ENCODE peak calls at places on chromosomes 3 and 15, in seven cellular contexts. D is colonic mucosa; I is CD8-positive, alpha-beta memory T cell; Y is right atrium auricular region; Q is Peyer's patch; O is GM12878; L is GM23248. Z is an unnamed sample. For H3K4me1, the result is how much of the 10 kb centered on the place peaks cover.

GRCh38 chr3:189563841-189564563 is 67.2 kb upstream of the TP63 start:
- DNase-seq in D (no peak), I (no peak), Y (no peak), Q (no peak), O (peak), L (peak), Z (no peak)

GRCh38 chr15:66931768-66932633 is 133.4 kb upstream of the SMAD3 start:
- DNase-seq in D (peak), I (no peak), Y (no peak), Q (peak), O (no peak), L (peak), Z (no peak)

GRCh38 chr15:76803049-76803571 is 102.0 kb downstream of the SCAPER start:
- DNase-seq in D (no peak), I (no peak), Y (no peak), Q (no peak), O (no peak), L (no peak), Z (no peak)

GRCh38 chr3:59836525-59836924 is 786.7 kb upstream of the CFAP20DC start:
- DNase-seq in D (no peak), I (no peak), Y (no peak), Q (no peak), O (no peak), L (no peak), Z (no peak)

GRCh38 chr3:46675843-46676567 is 17.5 kb downstream of the ALS2CL start:
- DNase-seq in D (no peak), I (no peak), Y (no peak), Q (no peak), O (no peak), L (peak), Z (no peak)

GRCh38 chr3:69986419-69986818 is 13.1 kb upstream of the SAMMSON start:
- DNase-seq in D (no peak), I (no peak), Y (no peak), Q (no peak), O (no peak), L (no peak), Z (no peak)

GRCh38 chr15:29451201-29451781 is 181.7 kb upstream of the NSMCE3 start:
- DNase-seq in D (no peak), I (no peak), Y (no peak), Q (no peak), O (no peak), L (no peak), Z (no peak)

GRCh38 chr3:72997421-72997961 is 880 bp downstream of the PPP4R2 start:
- DNase-seq in D (peak), I (peak), Y (no peak), Q (peak), O (no peak), L (peak), Z (no peak)

GRCh38 chr3:71088019-71088711 is 495.4 kb downstream of the FOXP1 start:
- DNase-seq in D (no peak), I (no peak), Y (no peak), Q (no peak), O (no peak), L (no peak), Z (no peak)

GRCh38 chr3:111979689-111980025 is 831 bp downstream of the ABHD10 start:
- DNase-seq in D (no peak), I (peak), Y (no peak), Q (no peak), O (no peak), L (peak), Z (no peak)

GRCh38 chr15:38308797-38309196 is 56.2 kb downstream of the SPRED1 start:
- DNase-seq in D (no peak), I (no peak), Y (no peak), Q (no peak), O (peak), L (no peak), Z (no peak)

GRCh38 chr15:70505971-70506887 is 257.1 kb downstream of the UACA start:
- DNase-seq in D (no peak), I (no peak), Y (no peak), Q (no peak), O (no peak), L (no peak), Z (no peak)

GRCh38 chr3:18499256-18499655 is 74.1 kb upstream of the SATB1 start:
- DNase-seq in D (no peak), I (peak), Y (no peak), Q (peak), O (peak), L (no peak), Z (no peak)

GRCh38 chr3:6791161-6791560 is 69.8 kb upstream of the GRM7 start:
- DNase-seq in D (no peak), I (no peak), Y (no peak), Q (no peak), O (no peak), L (no peak), Z (no peak)

GRCh38 chr3:153906366-153906765 is 214.8 kb upstream of the ARHGEF26 start:
- DNase-seq in D (no peak), I (no peak), Y (no peak), Q (no peak), O (no peak), L (no peak), Z (no peak)

GRCh38 chr3:52352566-52352965 is 36.4 kb downstream of the DNAH1 start:
- DNase-seq in D (no peak), I (no peak), Y (no peak), Q (no peak), O (no peak), L (no peak), Z (no peak)

GRCh38 chr3:51696954-51697353 is 9.9 kb upstream of the GRM2 start:
- DNase-seq in D (no peak), I (no peak), Y (no peak), Q (no peak), O (no peak), L (no peak), Z (no peak)

GRCh38 chr3:23589586-23589985 is 216.2 kb upstream of the UBE2E1 start:
- DNase-seq in D (no peak), I (no peak), Y (no peak), Q (no peak), O (no peak), L (no peak), Z (peak)

GRCh38 chr15:26838742-26839460 is 28.0 kb upstream of the GABRA5 start:
- DNase-seq in D (no peak), I (no peak), Y (no peak), Q (no peak), O (no peak), L (peak), Z (no peak)

GRCh38 chr3:106130384-106131084 is 261.7 kb upstream of the CBLB start:
- DNase-seq in D (no peak), I (no peak), Y (no peak), Q (no peak), O (no peak), L (peak), Z (no peak)

GRCh38 chr15:43187544-43188155 is 2.4 kb downstream of the CCNDBP1 start:
- DNase-seq in D (no peak), I (peak), Y (no peak), Q (no peak), O (no peak), L (peak), Z (no peak)

GRCh38 chr3:170768334-170768801 is 101.6 kb downstream of the RPL22L1 start:
- DNase-seq in D (no peak), I (no peak), Y (no peak), Q (no peak), O (no peak), L (peak), Z (no peak)
- H3K4me1 ChIP-seq in D (under half), I (under half), Y (under half), Q (under half), O (under half), L (under half), Z (under half)

DNA sequence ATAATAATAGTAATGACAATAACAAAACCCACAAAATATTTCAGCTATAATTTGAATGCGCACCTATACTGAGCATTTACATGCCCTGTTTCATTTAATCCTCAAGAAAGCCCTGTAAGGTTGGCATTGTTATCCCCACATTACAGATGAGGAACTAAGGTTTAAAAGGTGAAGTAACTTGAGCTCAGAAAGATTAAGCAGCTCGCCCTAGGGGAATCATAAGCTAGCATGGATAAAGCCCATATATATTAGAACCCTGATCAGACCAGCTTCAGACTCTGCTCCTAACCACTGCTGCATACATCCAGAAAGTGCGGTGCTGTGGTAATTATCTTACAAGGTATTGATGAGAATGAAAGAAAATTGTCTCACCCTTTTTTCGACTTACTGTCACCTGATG is 141.1 kb upstream of the CGNL1 start:
- DNase-seq in D (no peak), I (no peak), Y (no peak), Q (no peak), O (no peak), L (no peak), Z (no peak)
- H3K4me1 ChIP-seq in D (under half), I (under half), Y (under half), Q (under half), O (under half), L (under half), Z (under half)

DNA sequence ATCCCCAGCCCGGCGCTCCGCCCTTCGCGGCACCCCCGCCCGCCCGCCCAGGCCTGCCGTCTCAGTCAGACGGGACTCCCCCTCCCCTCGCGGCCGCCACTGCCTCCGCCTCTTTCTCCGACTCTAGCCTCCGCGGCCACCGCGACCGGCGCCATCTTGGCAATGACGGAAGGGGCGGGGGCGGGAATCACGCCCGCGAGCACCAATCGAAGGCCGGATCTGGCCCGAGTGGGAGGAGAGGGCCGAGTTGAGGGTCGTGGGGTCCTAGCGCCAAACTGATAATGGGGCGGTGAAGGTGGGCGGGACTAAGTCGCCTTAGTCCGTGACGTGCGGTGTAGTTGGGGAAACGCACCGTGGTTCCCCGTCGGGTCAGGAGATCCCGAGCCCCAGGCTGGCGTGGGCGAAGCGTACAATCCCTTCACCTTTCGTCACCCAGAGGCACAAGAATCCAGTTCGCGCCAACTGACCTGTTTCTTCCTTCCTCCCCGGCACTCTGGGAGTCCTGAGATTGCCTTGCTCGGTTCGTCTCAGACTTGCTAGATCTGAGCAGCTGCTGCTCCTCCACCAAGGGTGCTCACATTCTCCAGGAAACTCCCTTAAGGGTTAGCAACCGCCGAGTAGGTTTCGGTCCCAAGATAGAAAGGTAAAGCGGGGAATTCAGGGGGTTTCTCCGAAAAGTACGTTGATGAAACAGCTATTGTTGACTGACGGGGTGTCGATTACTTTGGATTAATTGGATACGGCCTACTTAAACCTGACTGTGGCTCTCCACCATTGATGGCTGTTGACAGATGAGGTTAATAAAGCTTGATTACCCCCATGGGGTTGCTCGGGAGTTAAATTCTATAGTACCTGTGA is at the start of gene DENND4A:
- DNase-seq in D (peak), I (peak), Y (peak), Q (peak), O (peak), L (peak), Z (peak)
- H3K4me1 ChIP-seq in D (under half), I (under half), Y (under half), Q (under half), O (under half), L (under half), Z (under half)

GRCh38 chr15:64770626-64771025 is 4.8 kb downstream of the RBPMS2 start:
- DNase-seq in D (no peak), I (no peak), Y (no peak), Q (no peak), O (no peak), L (no peak), Z (no peak)

GRCh38 chr15:64773606-64774555 is 1.5 kb downstream of the RBPMS2 start:
- DNase-seq in D (no peak), I (no peak), Y (no peak), Q (no peak), O (no peak), L (no peak), Z (no peak)

GRCh38 chr15:64774556-64775523 is 549 bp downstream of the RBPMS2 start:
- DNase-seq in D (no peak), I (peak), Y (no peak), Q (no peak), O (no peak), L (peak), Z (no peak)

GRCh38 chr15:64772964-64773363 is 2.4 kb downstream of the RBPMS2 start:
- DNase-seq in D (no peak), I (no peak), Y (no peak), Q (no peak), O (no peak), L (no peak), Z (no peak)

GRCh38 chr15:64772488-64772887 is 2.9 kb downstream of the RBPMS2 start:
- DNase-seq in D (no peak), I (no peak), Y (no peak), Q (no peak), O (no peak), L (no peak), Z (no peak)
- H3K4me1 ChIP-seq in D (under half), I (under half), Y (under half), Q (under half), O (under half), L (under half), Z (half or more)

DNA sequence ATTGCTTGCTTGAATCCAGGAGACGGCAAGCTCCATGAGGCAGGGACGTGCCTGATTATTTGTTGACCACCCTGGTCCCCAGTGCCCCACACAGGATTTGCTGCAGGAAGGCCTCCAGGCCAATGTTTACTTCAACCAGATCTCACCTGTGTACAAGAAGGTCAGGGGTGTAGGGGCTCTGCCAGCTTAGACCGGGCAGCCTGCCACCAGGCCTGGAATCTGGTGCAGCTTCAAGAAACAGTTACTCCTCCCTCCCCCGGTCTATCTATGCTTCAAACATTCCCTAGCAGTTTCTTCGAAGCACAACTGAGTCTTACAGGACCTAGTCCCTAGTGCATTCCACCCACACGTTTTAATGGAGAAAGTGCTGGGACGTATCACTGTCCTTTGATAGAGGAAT is 8.1 kb downstream of the SH3BP5 start:
- DNase-seq in D (no peak), I (no peak), Y (no peak), Q (no peak), O (no peak), L (peak), Z (no peak)
- H3K4me1 ChIP-seq in D (under half), I (half or more), Y (half or more), Q (under half), O (under half), L (half or more), Z (half or more)

GRCh38 chr15:41928637-41929620 is 35.1 kb upstream of the SPTBN5 start:
- DNase-seq in D (peak), I (no peak), Y (no peak), Q (peak), O (peak), L (no peak), Z (no peak)
- H3K4me1 ChIP-seq in D (under half), I (under half), Y (half or more), Q (under half), O (half or more), L (under half), Z (half or more)

GRCh38 chr15:93072011-93072410 is 17.0 kb downstream of the RGMA start:
- DNase-seq in D (no peak), I (no peak), Y (no peak), Q (no peak), O (no peak), L (peak), Z (no peak)
- H3K4me1 ChIP-seq in D (under half), I (under half), Y (under half), Q (under half), O (under half), L (under half), Z (half or more)

GRCh38 chr3:129103296-129103695 is 18.3 kb downstream of the RAB43 start:
- DNase-seq in D (no peak), I (no peak), Y (no peak), Q (no peak), O (no peak), L (no peak), Z (no peak)
- H3K4me1 ChIP-seq in D (under half), I (half or more), Y (under half), Q (under half), O (under half), L (under half), Z (under half)

GRCh38 chr15:82186161-82186560 is 76.4 kb downstream of the EFL1 start:
- DNase-seq in D (no peak), I (no peak), Y (no peak), Q (no peak), O (no peak), L (no peak), Z (no peak)
- H3K4me1 ChIP-seq in D (under half), I (under half), Y (under half), Q (under half), O (under half), L (under half), Z (under half)

DNA sequence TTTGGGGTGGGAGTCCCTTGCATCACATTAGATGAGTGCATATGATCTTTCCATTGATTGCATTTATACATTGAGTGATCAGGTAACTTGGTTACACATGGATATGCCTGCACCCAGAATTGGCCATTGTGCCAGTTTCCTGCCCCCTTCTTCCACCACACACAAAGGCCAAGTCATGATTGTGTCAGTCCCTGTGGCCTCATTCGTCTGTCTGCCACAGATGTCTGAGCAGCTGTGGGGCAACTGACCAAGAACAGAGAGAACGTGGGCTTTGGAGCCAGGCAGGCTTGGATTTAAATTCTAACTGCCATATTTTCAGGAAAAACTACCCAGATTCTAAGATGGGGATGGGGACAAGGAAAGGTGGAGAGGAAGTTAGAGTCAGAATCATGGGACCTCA is 27.0 kb downstream of the CCNL1 start:
- DNase-seq in D (no peak), I (no peak), Y (no peak), Q (no peak), O (no peak), L (peak), Z (no peak)
- H3K4me1 ChIP-seq in D (under half), I (half or more), Y (half or more), Q (under half), O (under half), L (half or more), Z (half or more)

Z was measured in esophagus muscularis mucosa.